ENCODE peak calls at places on chromosomes 5 and 9, in eight cellular contexts. A, L, U, B, Z, J, G and H are unnamed samples.
A peak's percentile ranks its signal among the peaks of the same experiment; 100 is the strongest.

GRCh38 chr9:84121991-84122523 is 141.5 kb downstream of the RMI1 start:
- DNase-seq in A (no peak), L (no peak), U (peak; percentile 47), B (no peak), Z (no peak), J (no peak), G (no peak), H (no peak)

GRCh38 chr9:95896580-95896979 is 21.1 kb downstream of the ERCC6L2 start:
- DNase-seq in A (no peak), L (no peak), U (peak; percentile 45), B (no peak), Z (no peak), J (no peak), G (no peak), H (no peak)

GRCh38 chr5:79109527-79110492 is 1.8 kb upstream of the BHMT start:
- DNase-seq in A (no peak), L (peak; percentile 26), U (peak; percentile 44), B (no peak), Z (peak; percentile 14), J (no peak), G (peak; percentile 28), H (peak; percentile 22)

GRCh38 chr5:10338996-10339903 is 14.2 kb upstream of the MARCHF6 start:
- DNase-seq in A (no peak), L (no peak), U (no peak), B (peak; percentile 61), Z (no peak), J (no peak), G (no peak), H (no peak)

GRCh38 chr5:531101-531748 is 7.0 kb upstream of the SLC9A3 start:
- DNase-seq in A (no peak), L (no peak), U (no peak), B (no peak), Z (no peak), J (no peak), G (no peak), H (no peak)

GRCh38 chr9:130763585-130764200 is 70.1 kb downstream of the EXOSC2 start:
- DNase-seq in A (no peak), L (no peak), U (no peak), B (peak; percentile 45), Z (no peak), J (no peak), G (no peak), H (no peak)

GRCh38 chr5:148820778-148821395 is 5.5 kb upstream of the ADRB2 start:
- DNase-seq in A (no peak), L (no peak), U (peak; percentile 32), B (no peak), Z (no peak), J (no peak), G (no peak), H (peak; percentile 44)

GRCh38 chr9:36946653-36947052 is 87.4 kb downstream of the PAX5 start:
- DNase-seq in A (no peak), L (no peak), U (no peak), B (no peak), Z (no peak), J (no peak), G (no peak), H (no peak)

GRCh38 chr9:4923580-4924544 is 61.2 kb upstream of the JAK2 start:
- DNase-seq in A (peak; percentile 25), L (no peak), U (peak; percentile 63), B (no peak), Z (peak; percentile 12), J (no peak), G (peak; percentile 22), H (peak; percentile 28)

GRCh38 chr5:142356716-142357468 is 32.1 kb upstream of the SPRY4 start:
- DNase-seq in A (peak; percentile 91), L (peak; percentile 88), U (peak; percentile 89), B (peak; percentile 82), Z (peak; percentile 86), J (peak; percentile 93), G (peak; percentile 57), H (peak; percentile 85)

GRCh38 chr5:169009171-169009570 is 291.8 kb downstream of the SLIT3 start:
- DNase-seq in A (no peak), L (no peak), U (no peak), B (no peak), Z (no peak), J (no peak), G (no peak), H (no peak)

GRCh38 chr5:173633304-173633703 is 16.9 kb upstream of the BOD1 start:
- DNase-seq in A (no peak), L (no peak), U (no peak), B (no peak), Z (no peak), J (peak; percentile 5), G (no peak), H (no peak)

GRCh38 chr9:83036043-83036442 is 26.9 kb downstream of the RASEF start:
- DNase-seq in A (no peak), L (no peak), U (no peak), B (no peak), Z (no peak), J (no peak), G (no peak), H (no peak)

GRCh38 chr9:136020671-136021070 is 59.5 kb upstream of the UBAC1 start:
- DNase-seq in A (no peak), L (no peak), U (no peak), B (no peak), Z (no peak), J (no peak), G (no peak), H (no peak)

GRCh38 chr9:93007529-93008058 is 50.9 kb upstream of the SUSD3 start:
- DNase-seq in A (no peak), L (no peak), U (no peak), B (no peak), Z (no peak), J (no peak), G (no peak), H (no peak)

GRCh38 chr5:51389582-51390463 is 6.6 kb downstream of the ISL1 start:
- DNase-seq in A (no peak), L (no peak), U (no peak), B (peak; percentile 68), Z (no peak), J (no peak), G (no peak), H (no peak)

GRCh38 chr9:91660295-91660589 is 236.6 kb upstream of the NFIL3 start:
- DNase-seq in A (no peak), L (no peak), U (no peak), B (no peak), Z (no peak), J (no peak), G (no peak), H (no peak)

GRCh38 chr5:102622244-102622643 is 123.4 kb upstream of the SLCO6A1 start:
- DNase-seq in A (no peak), L (no peak), U (no peak), B (no peak), Z (no peak), J (no peak), G (no peak), H (no peak)

GRCh38 chr9:8863064-8863463 is 1063.5 kb upstream of the DMAC1 start:
- DNase-seq in A (no peak), L (no peak), U (no peak), B (no peak), Z (no peak), J (no peak), G (no peak), H (no peak)

GRCh38 chr9:81377921-81378320 is 311.4 kb downstream of the TLE1 start:
- DNase-seq in A (no peak), L (no peak), U (no peak), B (no peak), Z (no peak), J (no peak), G (no peak), H (no peak)